ENCODE peak calls at places on chromosomes 2 and 18, in four cellular contexts. S is K562, A is GM12878, M is HepG2. V is an unnamed sample.

GRCh38 chr18:77101410-77102245 is 31.0 kb downstream of the MBP start:
- DNase-seq in S (no peak), A (peak), M (no peak), V (no peak)

GRCh38 chr18:10376735-10377134 is 77.7 kb upstream of the APCDD1 start:
- DNase-seq in S (no peak), A (no peak), M (no peak), V (no peak)

GRCh38 chr2:173986805-173987204 is 21.6 kb upstream of the SP3 start:
- DNase-seq in S (no peak), A (no peak), M (peak), V (no peak)

GRCh38 chr2:212842544-212843185 is 304.1 kb upstream of the ERBB4 start:
- DNase-seq in S (no peak), A (no peak), M (no peak), V (no peak)

GRCh38 chr2:20567159-20567925 is 83.6 kb downstream of the HS1BP3 start:
- DNase-seq in S (no peak), A (no peak), M (peak), V (no peak)

GRCh38 chr2:104658840-104659591 is 194.9 kb upstream of the POU3F3 start:
- DNase-seq in S (no peak), A (no peak), M (no peak), V (no peak)

GRCh38 chr18:62828091-62828640 is 112.8 kb downstream of the PHLPP1 start:
- DNase-seq in S (no peak), A (no peak), M (no peak), V (no peak)

GRCh38 chr2:223980397-223980735 is 23.1 kb downstream of the MRPL44 start:
- DNase-seq in S (no peak), A (no peak), M (no peak), V (no peak)

GRCh38 chr2:119958642-119959268 is 54.1 kb upstream of the EPB41L5 start:
- DNase-seq in S (no peak), A (no peak), M (no peak), V (no peak)
- TF ChIP-seq FOXK2 in S (no peak), A (no peak), M (no peak), V (no peak)

DNA sequence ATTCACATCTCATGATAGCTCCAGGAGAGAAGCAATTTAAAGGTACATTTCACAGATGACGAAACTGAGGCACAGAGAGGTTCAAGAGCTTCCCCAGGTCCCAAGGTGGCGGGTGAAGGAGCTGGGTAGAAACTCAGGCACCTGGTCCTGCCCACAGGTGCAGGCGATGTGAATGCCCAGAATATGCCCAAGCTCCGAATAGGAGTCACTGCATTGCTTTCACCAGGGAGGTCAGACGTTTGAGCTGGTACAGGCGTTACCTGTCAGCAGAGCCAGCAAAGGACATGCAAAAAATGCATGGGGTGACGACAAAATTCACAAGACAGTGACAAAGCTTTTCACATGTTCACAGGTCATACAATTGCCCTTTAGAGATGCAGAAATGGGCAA is 247.9 kb downstream of the HDAC4 start:
- DNase-seq in S (no peak), A (no peak), M (no peak), V (no peak)
- TF ChIP-seq FOXK2 in S (no peak), A (no peak), M (no peak), V (no peak)

GRCh38 chr2:73063909-73064875 is 7.3 kb downstream of the SFXN5 start:
- DNase-seq in S (peak), A (no peak), M (no peak), V (no peak)
- TF ChIP-seq FOXK2 in S (no peak), A (no peak), M (no peak), V (no peak)

GRCh38 chr18:79386547-79386946 is 9.2 kb upstream of the NFATC1 start:
- DNase-seq in S (no peak), A (no peak), M (no peak), V (no peak)

GRCh38 chr18:79385749-79386341 is 9.9 kb upstream of the NFATC1 start:
- DNase-seq in S (no peak), A (no peak), M (no peak), V (no peak)

GRCh38 chr18:79387615-79388014 is 8.1 kb upstream of the NFATC1 start:
- DNase-seq in S (no peak), A (no peak), M (no peak), V (no peak)

GRCh38 chr18:79388043-79388442 is 7.7 kb upstream of the NFATC1 start:
- DNase-seq in S (no peak), A (no peak), M (no peak), V (no peak)

DNA sequence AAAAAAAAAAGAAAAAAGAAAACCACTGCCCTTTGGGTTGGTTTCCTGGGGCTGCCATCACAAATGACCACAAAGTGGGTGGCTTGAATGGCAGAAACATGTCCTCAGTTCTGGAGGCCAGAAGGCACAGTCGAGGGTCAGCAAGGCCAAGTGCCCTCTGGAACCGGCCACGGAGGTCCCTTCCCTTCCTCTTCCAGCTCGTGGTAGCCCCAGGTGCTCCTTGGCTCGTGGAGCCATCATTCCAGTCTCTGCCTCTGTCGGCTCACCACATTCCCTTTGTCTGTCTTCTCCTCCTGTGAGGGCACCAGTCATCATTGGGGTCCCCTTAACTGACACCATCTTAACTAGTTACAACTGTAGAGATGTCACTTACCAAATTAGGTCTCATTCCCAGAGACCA is 8.5 kb upstream of the NFATC1 start:
- DNase-seq in S (no peak), A (no peak), M (no peak), V (no peak)
- TF ChIP-seq FOXK2 in S (no peak), A (no peak), M (no peak), V (no peak)

GRCh38 chr2:26846881-26847662 is 860 bp upstream of the DPYSL5 start:
- DNase-seq in S (no peak), A (no peak), M (no peak), V (no peak)

GRCh38 chr2:26848336-26849055 is 564 bp downstream of the DPYSL5 start:
- DNase-seq in S (peak), A (no peak), M (no peak), V (peak)

GRCh38 chr2:26849056-26850001 is 1.4 kb downstream of the DPYSL5 start:
- DNase-seq in S (peak), A (no peak), M (no peak), V (peak)

GRCh38 chr2:26846334-26846863 is 1.5 kb upstream of the DPYSL5 start:
- DNase-seq in S (peak), A (no peak), M (peak), V (peak)

DNA sequence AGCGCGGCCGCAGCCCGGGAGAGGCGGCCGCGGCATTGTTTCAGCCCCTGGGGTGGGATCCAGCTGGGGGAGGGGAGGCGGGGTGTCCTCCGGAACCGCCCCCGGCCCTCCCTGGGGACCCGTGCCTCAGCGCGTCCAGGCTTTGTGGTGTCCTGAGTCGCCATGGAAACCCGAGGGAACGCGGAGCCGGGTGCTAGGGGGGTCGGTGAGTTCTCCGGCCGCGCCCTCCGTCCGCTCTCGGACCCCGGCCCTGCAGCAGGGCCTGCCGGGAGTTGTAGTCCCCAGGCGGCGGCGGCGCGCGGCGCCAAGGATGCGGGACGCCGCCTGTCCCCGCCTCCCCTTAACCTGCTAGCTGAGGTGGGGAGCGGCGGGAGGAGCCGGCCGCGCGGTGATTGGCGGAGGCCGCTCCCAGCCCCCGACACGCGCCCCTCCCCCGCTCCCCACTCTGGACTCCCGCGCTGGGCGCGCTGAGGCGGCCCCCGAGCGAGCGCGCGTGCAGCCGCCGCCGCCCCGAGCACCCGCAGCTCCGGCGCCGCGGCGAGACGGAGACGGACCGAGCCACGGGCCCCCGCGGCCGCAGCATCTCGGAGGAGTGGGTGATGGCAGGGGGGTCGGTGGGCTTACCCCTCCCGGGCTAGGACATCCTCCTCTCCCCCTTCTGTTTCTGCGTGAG is at the start of gene DPYSL5:
- DNase-seq in S (peak), A (no peak), M (no peak), V (peak)
- TF ChIP-seq FOXK2 in S (no peak), A (no peak), M (no peak), V (no peak)

GRCh38 chr2:133200684-133201421 is 367.4 kb downstream of the NCKAP5 start:
- DNase-seq in S (no peak), A (no peak), M (no peak), V (no peak)
- TF ChIP-seq FOXK2 in S (no peak), A (no peak), M (no peak), V (no peak)

DNA sequence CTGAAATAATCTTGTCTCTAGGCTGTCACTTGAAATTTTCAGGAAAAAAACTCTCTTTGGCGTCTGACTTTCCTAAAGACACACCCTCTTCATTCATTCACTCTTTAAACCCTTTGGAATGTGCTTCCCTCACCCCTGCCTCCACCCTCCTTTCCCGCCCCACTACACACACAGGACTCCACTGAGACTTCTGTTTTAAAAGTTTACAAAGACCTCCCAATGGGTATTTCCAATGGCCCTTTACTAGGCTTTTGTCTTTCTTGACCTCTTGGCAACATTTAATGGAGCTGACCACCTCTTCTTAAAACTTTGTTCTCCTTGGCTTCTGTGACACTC is 96.1 kb downstream of the RBMS1 start:
- DNase-seq in S (no peak), A (no peak), M (no peak), V (no peak)
- TF ChIP-seq FOXK2 in S (no peak), A (no peak), M (no peak), V (no peak)

GRCh38 chr2:17104454-17104853 is 413.8 kb downstream of the RAD51AP2 start:
- DNase-seq in S (no peak), A (no peak), M (no peak), V (no peak)
- TF ChIP-seq FOXK2 in S (no peak), A (no peak), M (no peak), V (no peak)

V was measured in HEK293T.